ENCODE peak calls at places on chromosomes 7 and 10, in eight cellular contexts. W is naive thymus-derived CD8-positive, alpha-beta T cell; J is AG08395; X is NCI-H146; G is left cardiac atrium; K is iris pigment epithelial cell; A is activated CD8-positive, alpha-beta memory T cell treated with anti-CD3 and anti-CD28 coated beads for 1 hour; U is fibroblast of the conjunctiva. B is an unnamed sample.
A peak's percentile ranks its signal among the peaks of the same experiment; 100 is the strongest.

GRCh38 chr7:30888783-30889182 is 22.9 kb upstream of the AQP1 start:
- DNase-seq in U (peak; percentile 62), A (no peak), J (peak; percentile 95), G (peak; percentile 62), X (no peak), K (peak; percentile 79), W (no peak), B (peak; percentile 58)

GRCh38 chr10:78794736-78795455 is 273.9 kb upstream of the ZMIZ1 start:
- DNase-seq in X (no peak), W (no peak), G (no peak), K (no peak), A (no peak), J (no peak), U (no peak), B (no peak)

GRCh38 chr10:90326498-90327267 is 531.2 kb downstream of the HTR7 start:
- DNase-seq in K (peak; percentile 76), J (no peak), A (no peak), X (no peak), W (no peak), G (no peak), U (peak; percentile 45), B (peak; percentile 44)

GRCh38 chr7:158684329-158684728 is 20.3 kb downstream of the NCAPG2 start:
- DNase-seq in J (peak; percentile 57), A (no peak), K (peak; percentile 61), U (no peak), X (no peak), G (no peak), W (no peak), B (no peak)

GRCh38 chr7:26200444-26201260 is at the start of gene HNRNPA2B1:
- DNase-seq in U (peak; percentile 96), K (peak; percentile 96), J (peak; percentile 88), A (peak; percentile 95), W (peak; percentile 96), G (peak; percentile 97), X (peak; percentile 99), B (peak; percentile 97)

GRCh38 chr7:66157060-66157459 is 42.4 kb downstream of the CRCP start:
- DNase-seq in K (no peak), X (no peak), G (no peak), J (no peak), W (no peak), A (no peak), U (no peak), B (no peak)

GRCh38 chr10:86657011-86657395 is 2.7 kb downstream of the OPN4 start:
- DNase-seq in G (no peak), J (no peak), W (no peak), A (no peak), U (no peak), X (no peak), K (no peak), B (no peak)

GRCh38 chr7:158031820-158032424 is 555.7 kb downstream of the PTPRN2 start:
- DNase-seq in U (no peak), W (no peak), A (no peak), K (no peak), J (no peak), X (peak; percentile 26), G (no peak), B (no peak)

GRCh38 chr7:35784332-35784731 is 16.5 kb upstream of the SEPTIN7 start:
- DNase-seq in A (no peak), G (no peak), W (no peak), J (no peak), X (no peak), K (no peak), U (no peak), B (no peak)

GRCh38 chr10:101708073-101708472 is 13.1 kb upstream of the FBXW4 start:
- DNase-seq in A (no peak), J (no peak), G (no peak), K (no peak), X (no peak), W (no peak), U (no peak), B (no peak)

GRCh38 chr10:85105614-85106013 is 777.2 kb downstream of the CCSER2 start:
- DNase-seq in A (no peak), G (no peak), W (no peak), K (no peak), X (no peak), U (no peak), J (no peak), B (peak; percentile 72)

GRCh38 chr7:22430457-22430856 is 69.5 kb downstream of the STEAP1B start:
- DNase-seq in K (peak; percentile 61), G (no peak), J (peak; percentile 41), A (no peak), U (no peak), X (no peak), W (no peak), B (no peak)

GRCh38 chr10:77036993-77037734 is 600.4 kb downstream of the KCNMA1 start:
- DNase-seq in X (peak; percentile 29), G (no peak), A (no peak), J (no peak), U (no peak), W (no peak), K (peak; percentile 12), B (no peak)

GRCh38 chr10:78905940-78906308 is 162.8 kb upstream of the ZMIZ1 start:
- DNase-seq in G (no peak), X (peak; percentile 93), J (no peak), A (no peak), W (no peak), U (no peak), K (no peak), B (no peak)

GRCh38 chr7:130301606-130302005 is 8.6 kb downstream of the CPA4 start:
- DNase-seq in J (no peak), K (no peak), A (no peak), X (no peak), G (no peak), W (no peak), U (no peak), B (no peak)

GRCh38 chr10:76115471-76116155 is 684.2 kb downstream of the LRMDA start:
- DNase-seq in U (no peak), G (no peak), J (no peak), A (no peak), W (no peak), K (no peak), X (peak; percentile 61), B (no peak)

GRCh38 chr10:44172883-44173557 is 211.9 kb downstream of the CXCL12 start:
- DNase-seq in K (no peak), U (no peak), X (no peak), G (no peak), J (no peak), A (no peak), W (no peak), B (no peak)

GRCh38 chr7:158676171-158676840 is 28.3 kb downstream of the NCAPG2 start:
- DNase-seq in K (peak; percentile 79), J (peak; percentile 39), X (no peak), G (no peak), W (no peak), U (no peak), A (no peak), B (no peak)

GRCh38 chr7:66553001-66553400 is 75.7 kb upstream of the KCTD7 start:
- DNase-seq in J (no peak), U (no peak), K (no peak), W (no peak), X (no peak), A (no peak), G (no peak), B (no peak)

GRCh38 chr7:98303906-98304305 is 22.4 kb downstream of the BRI3 start:
- DNase-seq in G (no peak), A (no peak), J (no peak), W (no peak), U (no peak), K (no peak), X (no peak), B (no peak)

GRCh38 chr10:128066954-128067382 is 59.3 kb downstream of the MKI67 start:
- DNase-seq in G (no peak), K (no peak), A (no peak), X (no peak), J (no peak), U (no peak), W (no peak), B (no peak)

GRCh38 chr10:36597921-36598320 is 527.5 kb upstream of the ANKRD30A start:
- DNase-seq in A (no peak), U (no peak), K (no peak), W (no peak), J (no peak), X (no peak), G (no peak), B (no peak)

GRCh38 chr10:15472431-15473400 is 101.6 kb upstream of the FAM171A1 start:
- DNase-seq in K (peak; percentile 97), G (peak; percentile 28), J (peak; percentile 81), U (peak; percentile 71), W (no peak), X (no peak), A (no peak), B (no peak)

GRCh38 chr7:39631736-39632304 is 8.4 kb downstream of the RALA start:
- DNase-seq in U (no peak), J (no peak), A (no peak), K (no peak), W (no peak), G (no peak), X (no peak), B (no peak)

GRCh38 chr7:142441074-142441403 is 183.2 kb upstream of the PRSS58 start:
- DNase-seq in W (no peak), K (no peak), X (no peak), G (no peak), U (no peak), J (no peak), A (no peak), B (no peak)

GRCh38 chr10:104028146-104028545 is 57.5 kb downstream of the COL17A1 start:
- DNase-seq in U (peak; percentile 14), J (peak; percentile 31), X (no peak), W (no peak), K (peak; percentile 34), A (no peak), G (no peak), B (no peak)

GRCh38 chr7:36449685-36450084 is 60.0 kb downstream of the ANLN start:
- DNase-seq in A (no peak), W (no peak), X (no peak), J (no peak), U (no peak), K (no peak), G (no peak), B (no peak)

GRCh38 chr7:20954711-20955641 is 168.3 kb upstream of the SP8 start:
- DNase-seq in X (no peak), W (no peak), G (no peak), J (no peak), A (no peak), U (no peak), K (no peak), B (no peak)

GRCh38 chr10:132106431-132106830 is 40.7 kb downstream of the JAKMIP3 start:
- DNase-seq in J (no peak), K (no peak), X (no peak), G (peak; percentile 6), A (no peak), U (no peak), W (no peak), B (no peak)

GRCh38 chr10:72834183-72834825 is 59.2 kb upstream of the OIT3 start:
- DNase-seq in G (peak; percentile 31), X (peak; percentile 54), J (peak; percentile 63), U (peak; percentile 79), W (peak; percentile 4), A (no peak), K (peak; percentile 72), B (peak; percentile 66)

GRCh38 chr7:132871419-132871818 is 210.5 kb downstream of the CHCHD3 start:
- DNase-seq in K (no peak), U (no peak), G (no peak), W (no peak), J (no peak), A (no peak), X (no peak), B (no peak)

GRCh38 chr10:52314007-52314821 is at the start of gene DKK1:
- DNase-seq in W (no peak), X (no peak), K (peak; percentile 82), A (no peak), G (peak; percentile 42), J (peak; percentile 95), U (peak; percentile 59), B (peak; percentile 60)

GRCh38 chr10:78551184-78552005 is 517.4 kb upstream of the ZMIZ1 start:
- DNase-seq in K (no peak), W (no peak), G (no peak), J (no peak), X (peak; percentile 73), U (no peak), A (no peak), B (no peak)

GRCh38 chr10:103493362-103493871 is at the start of gene NEURL1:
- DNase-seq in W (no peak), K (no peak), U (no peak), J (no peak), A (no peak), X (peak; percentile 63), G (no peak), B (no peak)